ENCODE peak calls at places on chromosomes 6 and 20, in ten cellular contexts. K, X, Q, U, I, F, Y, G, S and W are unnamed samples.

GRCh38 chr20:35297740-35298139 is 5.5 kb upstream of the FAM83C start:
- DNase-seq in I (no peak), G (no peak), F (no peak), S (no peak), Y (no peak), X (no peak), K (no peak), Q (no peak), U (no peak), W (no peak)

GRCh38 chr6:148771212-148771601 is 24.4 kb downstream of the UST start:
- DNase-seq in X (peak; percentile 38), F (no peak), S (no peak), G (no peak), K (no peak), I (no peak), Y (no peak), U (no peak), Q (no peak), W (no peak)

GRCh38 chr6:133892444-133893323 is 3.8 kb downstream of the TCF21 start:
- DNase-seq in Y (peak; percentile 72), I (no peak), X (no peak), K (no peak), Q (peak; percentile 58), S (no peak), U (peak; percentile 59), F (no peak), G (no peak), W (no peak)

GRCh38 chr6:18464176-18464575 is 77.0 kb downstream of the RNF144B start:
- DNase-seq in F (no peak), Q (no peak), G (no peak), I (no peak), Y (no peak), S (no peak), U (no peak), K (no peak), X (no peak), W (no peak)

GRCh38 chr6:70551566-70551965 is 15.2 kb upstream of the SDHAF4 start:
- DNase-seq in Y (no peak), K (no peak), U (no peak), I (no peak), Q (no peak), G (no peak), F (no peak), S (no peak), X (no peak), W (no peak)

GRCh38 chr20:44038681-44039123 is 124.0 kb downstream of the TOX2 start:
- DNase-seq in Y (no peak), I (no peak), F (no peak), X (no peak), K (no peak), U (no peak), G (no peak), S (no peak), Q (no peak), W (no peak)

GRCh38 chr6:8392569-8392968 is 42.8 kb downstream of the SLC35B3 start:
- DNase-seq in I (no peak), Y (no peak), F (no peak), K (no peak), G (no peak), Q (no peak), X (no peak), S (peak; percentile 10), U (no peak), W (no peak)

GRCh38 chr20:44393608-44394519 is 38.4 kb downstream of the HNF4A start:
- DNase-seq in F (no peak), K (no peak), S (no peak), Q (no peak), Y (no peak), I (no peak), X (no peak), G (no peak), U (no peak), W (no peak)

GRCh38 chr20:62621251-62622110 is 20.8 kb upstream of the SLCO4A1 start:
- DNase-seq in G (no peak), Q (no peak), F (no peak), K (no peak), X (no peak), S (no peak), U (no peak), I (no peak), Y (no peak), W (no peak)

DNA sequence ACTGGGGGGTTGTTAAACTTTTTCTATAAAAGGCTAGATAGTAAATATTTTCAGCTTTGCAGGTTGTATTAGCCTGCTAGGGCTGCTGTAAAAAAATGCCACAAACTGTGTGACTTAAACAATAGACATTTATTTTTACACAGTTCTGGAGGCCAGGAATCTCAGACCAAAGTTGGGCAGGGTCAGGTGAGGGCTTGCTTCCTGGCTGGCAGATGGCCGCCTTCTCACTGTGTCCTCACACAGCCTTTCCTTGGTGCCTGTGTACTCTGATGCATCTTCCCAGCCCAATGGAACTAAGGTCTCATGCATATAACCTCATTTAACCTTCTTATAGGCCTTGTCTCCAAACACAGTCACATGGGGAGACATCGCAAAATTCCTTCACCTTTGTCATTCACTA is 294.6 kb downstream of the PTPRT start:
- DNase-seq in Y (no peak), U (no peak), X (no peak), K (no peak), I (no peak), G (no peak), F (no peak), Q (no peak), S (no peak), W (no peak)
- H3K27ac ChIP-seq in Y (no peak overlapping the region), U (no peak overlapping the region), X (no peak overlapping the region), K (no peak overlapping the region), I (no peak overlapping the region), G (no peak overlapping the region), F (no peak overlapping the region), Q (no peak overlapping the region), S (no peak overlapping the region), W (no peak overlapping the region)

DNA sequence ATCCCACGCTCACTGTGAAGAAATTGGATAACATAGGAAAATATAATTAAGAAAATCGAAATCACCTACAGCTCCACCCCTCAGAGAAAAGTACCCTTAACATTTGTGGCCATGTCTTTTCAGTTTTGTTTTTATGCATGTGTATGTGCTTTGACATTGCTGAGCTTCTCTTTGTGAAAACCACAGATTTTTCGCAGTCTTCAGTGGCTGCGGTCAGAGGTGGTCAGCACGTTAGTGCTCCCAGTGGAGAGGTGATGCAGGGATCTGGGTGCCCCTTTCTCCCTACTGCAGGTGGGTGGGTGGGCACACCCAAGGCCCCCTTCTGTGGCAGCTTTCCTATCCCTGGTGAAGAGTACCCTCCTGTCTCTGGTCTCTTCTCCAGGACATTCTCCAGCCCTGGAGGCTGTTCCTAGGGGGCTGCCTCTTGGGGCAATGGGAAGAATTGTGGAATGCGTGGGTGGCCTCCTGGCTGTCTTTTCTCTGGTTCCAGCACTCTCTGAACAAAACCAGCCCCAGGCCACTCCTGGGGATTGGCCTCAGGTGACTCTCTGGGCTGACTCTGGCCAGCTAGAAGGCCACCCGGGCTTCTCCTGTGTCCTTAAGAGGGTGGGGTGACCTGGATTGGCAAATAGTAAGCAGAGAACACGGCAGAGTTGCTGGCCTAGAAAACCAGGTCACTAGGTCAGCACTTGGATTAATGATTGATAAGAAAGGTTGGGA is 49.8 kb upstream of the FANCE start:
- DNase-seq in S (peak; percentile 66), Y (no peak), X (no peak), K (no peak), F (no peak), Q (no peak), U (no peak), G (no peak), I (no peak), W (no peak)
- TF ChIP-seq CTCF in S (peak; percentile 40), Y (no peak), X (no peak), K (no peak), F (no peak), Q (no peak), U (no peak), G (no peak), I (no peak), W (no peak)

GRCh38 chr6:1553562-1554088 is 56.1 kb upstream of the FOXC1 start:
- DNase-seq in Q (no peak), U (no peak), F (no peak), Y (no peak), K (no peak), X (no peak), S (no peak), I (no peak), G (no peak), W (no peak)
- H3K4me3 ChIP-seq in Q (no peak overlapping the region), U (no peak overlapping the region), F (no peak overlapping the region), Y (no peak overlapping the region), K (peak overlapping the region; percentile 94), X (peak overlapping the region; percentile 67), S (no peak overlapping the region), I (no peak overlapping the region), G (no peak overlapping the region), W (no peak overlapping the region)

DNA sequence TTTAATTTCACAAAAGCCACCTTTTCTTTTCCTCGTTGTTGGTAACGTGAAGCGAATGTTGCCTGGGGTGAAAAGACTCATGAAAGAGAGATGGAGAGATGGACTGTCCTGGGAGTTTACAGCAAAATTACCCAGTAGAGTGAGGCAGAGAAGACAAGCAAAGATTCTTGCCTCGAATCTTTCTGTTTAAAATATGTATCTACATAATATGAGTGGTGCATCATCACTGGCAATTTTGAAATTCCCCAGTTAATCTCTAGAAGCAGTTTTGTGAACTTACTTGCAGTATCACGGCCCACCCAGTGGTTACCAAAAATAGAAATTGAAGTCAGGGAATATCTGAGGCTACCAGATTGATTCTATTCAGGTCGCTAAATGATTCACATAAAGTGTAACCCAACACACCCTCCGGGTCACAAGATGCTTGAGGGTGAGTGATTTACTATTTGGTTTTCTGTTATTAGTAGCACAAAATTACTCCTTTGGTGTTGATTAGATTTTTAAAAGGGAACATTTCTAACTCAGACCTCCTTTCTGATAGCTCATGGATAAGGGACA is 111.9 kb downstream of the PPP1R14C start:
- DNase-seq in U (no peak), Y (no peak), Q (no peak), I (no peak), G (peak; percentile 67), K (no peak), X (no peak), F (no peak), S (no peak), W (no peak)
- H3K27ac ChIP-seq in U (no peak overlapping the region), Y (no peak overlapping the region), Q (no peak overlapping the region), I (no peak overlapping the region), G (peak overlapping the region; percentile 99), K (no peak overlapping the region), X (no peak overlapping the region), F (no peak overlapping the region), S (no peak overlapping the region), W (no peak overlapping the region)